ENCODE peak calls at places on chromosomes 7 and 10, in four cellular contexts. O is effector memory CD4-positive, alpha-beta T cell; A is colonic mucosa; Z is endodermal cell. K is an unnamed sample. For H3K27me3, the result is how much of the 10 kb centered on the place peaks cover.

GRCh38 chr7:127152423-127152822 is 100.3 kb downstream of the GRM8 start:
- DNase-seq in O (no peak), Z (no peak), A (no peak), K (no peak)

GRCh38 chr10:21927601-21928000 is 75.9 kb downstream of the DNAJC1 start:
- DNase-seq in O (no peak), A (no peak), Z (no peak), K (no peak)

GRCh38 chr7:143013897-143014296 is 13.0 kb downstream of the OR9A2 start:
- DNase-seq in A (no peak), Z (no peak), O (no peak), K (peak)

GRCh38 chr10:132805599-132805998 is 19.7 kb upstream of the NKX6-2 start:
- DNase-seq in O (no peak), Z (peak), A (no peak), K (no peak)

GRCh38 chr10:310371-310770 is 175.1 kb downstream of the ZMYND11 start:
- DNase-seq in A (no peak), Z (no peak), O (no peak), K (no peak)

GRCh38 chr7:149713061-149713730 is 60.2 kb downstream of the ZNF467 start:
- DNase-seq in A (no peak), O (no peak), Z (peak), K (no peak)

GRCh38 chr10:93150990-93151547 is 77.4 kb downstream of the CYP26A1 start:
- DNase-seq in O (no peak), A (no peak), Z (no peak), K (no peak)

GRCh38 chr7:88347098-88347497 is 40.4 kb upstream of the STEAP4 start:
- DNase-seq in A (peak), Z (no peak), O (no peak), K (peak)

GRCh38 chr10:8758029-8758428 is 703.5 kb downstream of the GATA3 start:
- DNase-seq in A (no peak), O (no peak), Z (no peak), K (no peak)

GRCh38 chr7:15889501-15889900 is 203.0 kb upstream of the MEOX2 start:
- DNase-seq in O (no peak), A (peak), Z (peak), K (peak)

GRCh38 chr10:109647627-109648026 is 275.7 kb downstream of the XPNPEP1 start:
- DNase-seq in A (peak), O (no peak), Z (no peak), K (no peak)

GRCh38 chr7:23299770-23300300 is 696 bp downstream of the MALSU1 start:
- DNase-seq in O (no peak), A (no peak), Z (no peak), K (no peak)

GRCh38 chr10:61486738-61487396 is 33.7 kb upstream of the TMEM26 start:
- DNase-seq in Z (no peak), O (no peak), A (no peak), K (no peak)

GRCh38 chr10:29131952-29132820 is 156.7 kb upstream of the LYZL1 start:
- DNase-seq in A (no peak), O (no peak), Z (no peak), K (peak)

GRCh38 chr10:110057461-110057860 is 49.7 kb downstream of the ADD3 start:
- DNase-seq in O (no peak), Z (no peak), A (no peak), K (no peak)

GRCh38 chr10:92142512-92142911 is 148.4 kb downstream of the CPEB3 start:
- DNase-seq in O (no peak), Z (no peak), A (no peak), K (no peak)

GRCh38 chr7:26097837-26098668 is 53.9 kb upstream of the NFE2L3 start:
- DNase-seq in O (no peak), A (no peak), Z (no peak), K (no peak)

GRCh38 chr7:45180084-45180986 is 22.7 kb downstream of the RAMP3 start:
- DNase-seq in A (no peak), Z (peak), O (no peak), K (no peak)

GRCh38 chr10:93548376-93549071 is 17.9 kb upstream of the FFAR4 start:
- DNase-seq in A (no peak), O (no peak), Z (peak), K (peak)

GRCh38 chr10:116849271-116850057 is at the start of gene ENO4:
- DNase-seq in A (peak), O (peak), Z (peak), K (peak)

GRCh38 chr7:2646680-2647571 is 15.1 kb downstream of the TTYH3 start:
- DNase-seq in A (no peak), O (no peak), Z (peak), K (no peak)

GRCh38 chr10:62880162-62880561 is 64.0 kb upstream of the EGR2 start:
- DNase-seq in O (no peak), Z (no peak), A (no peak), K (no peak)
- H3K27me3 ChIP-seq in O (under half), Z (under half), A (under half), K (under half)

GRCh38 chr10:123584419-123584775 is 81.8 kb upstream of the GPR26 start:
- DNase-seq in Z (peak), A (no peak), O (no peak), K (no peak)
- H3K27ac ChIP-seq in Z (no peak), A (no peak), O (no peak), K (no peak)

GRCh38 chr7:27176343-27176731 is 2.2 kb upstream of the HOXA10 start:
- DNase-seq in O (no peak), Z (peak), A (no peak), K (no peak)

GRCh38 chr7:27178366-27178765 is 4.2 kb upstream of the HOXA10 start:
- DNase-seq in Z (peak), A (no peak), O (no peak), K (no peak)

GRCh38 chr7:27177795-27178320 is 3.7 kb upstream of the HOXA10 start:
- DNase-seq in Z (no peak), A (no peak), O (no peak), K (no peak)

GRCh38 chr7:27175626-27176342 is 1.7 kb upstream of the HOXA10 start:
- DNase-seq in Z (peak), O (no peak), A (no peak), K (no peak)

GRCh38 chr7:27176962-27177794 is 3.1 kb upstream of the HOXA10 start:
- DNase-seq in Z (no peak), A (no peak), O (no peak), K (no peak)
- H3K27me3 ChIP-seq in Z (half or more), A (under half), O (half or more), K (half or more)

DNA sequence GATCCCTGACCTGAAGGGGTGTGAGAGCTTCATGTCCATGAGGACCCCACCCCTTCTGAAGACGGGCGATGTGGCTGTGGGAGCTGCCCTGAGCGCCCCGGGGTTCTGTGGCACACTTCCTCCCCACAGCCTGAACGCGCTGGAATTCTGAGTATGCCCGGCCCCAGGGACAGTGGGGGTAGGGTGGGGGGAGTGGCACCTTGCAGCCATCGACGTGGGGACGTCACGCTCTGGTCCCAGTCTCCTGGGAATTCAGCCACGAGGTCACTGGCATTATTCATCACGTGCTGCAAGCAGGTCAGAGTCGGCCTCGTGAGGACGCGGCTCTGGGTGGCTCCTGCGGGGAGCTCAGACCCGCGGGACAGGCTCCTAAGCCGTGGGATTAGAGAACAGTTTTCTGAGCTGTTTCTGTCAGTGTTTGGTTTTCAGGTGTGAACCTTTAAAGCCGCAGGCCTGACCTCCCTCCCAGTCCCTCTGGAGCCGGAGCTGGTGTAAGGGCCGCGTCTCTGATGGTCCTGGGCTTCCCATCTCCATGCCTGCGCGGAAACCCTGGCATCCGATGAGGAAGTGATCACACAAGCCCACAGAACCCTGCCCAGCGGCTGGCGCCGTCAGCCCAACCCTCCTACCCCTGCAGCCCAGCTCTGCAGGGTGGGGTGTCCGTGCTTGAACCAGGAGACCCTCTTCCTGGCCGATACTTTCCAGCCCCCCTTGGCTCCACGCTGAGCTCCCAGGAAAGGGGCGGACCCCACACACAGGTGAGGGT is 16.2 kb downstream of the GPR146 start:
- DNase-seq in Z (peak), O (no peak), A (no peak), K (peak)
- H3K27ac ChIP-seq in Z (no peak), O (no peak), A (no peak), K (peak)

DNA sequence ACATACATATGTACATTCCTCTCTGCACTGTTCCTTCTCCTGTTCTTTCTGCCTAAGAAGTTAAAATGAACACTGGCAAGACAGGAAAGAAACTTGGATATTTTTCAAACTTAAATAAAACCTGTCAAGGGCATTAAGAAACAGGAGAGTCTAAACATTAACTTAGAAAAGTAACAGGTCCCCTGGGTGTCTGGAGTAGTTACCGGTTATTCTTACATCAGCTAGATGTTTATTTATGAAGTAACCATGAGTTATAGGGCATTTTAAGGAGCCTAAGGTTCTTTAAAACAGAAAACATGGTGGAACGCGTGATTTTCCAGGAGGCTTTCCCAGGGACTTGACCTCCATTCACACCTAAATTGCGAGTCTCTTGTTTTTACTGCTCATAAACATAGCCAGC is 148.2 kb downstream of the PRKCQ start:
- DNase-seq in O (no peak), Z (no peak), A (no peak), K (no peak)
- H3K27me3 ChIP-seq in O (under half), Z (under half), A (under half), K (under half)